ENCODE peak calls at places on chromosome 22, in six cellular contexts. One of them, this sample, is unnamed.
A peak's percentile ranks its signal among the peaks of the same experiment; 100 is the strongest.

GRCh38 chr22:17786435-17787158 is 12.3 kb upstream of the BID start:
- DNase-seq in H1: no peak
- DNase-seq in HepG2: peak; percentile 91
- DNase-seq in K562: peak; percentile 88
- DNase-seq in GM12878: no peak
- DNase-seq in WTC11: peak; percentile 47
- DNase-seq in this sample: peak; percentile 57

GRCh38 chr22:17896552-17896951 is 122.3 kb upstream of the BID start:
- DNase-seq in GM12878: no peak
- DNase-seq in K562: no peak
- DNase-seq in H1: no peak
- DNase-seq in WTC11: peak; percentile 67
- DNase-seq in HepG2: no peak
- DNase-seq in this sample: peak; percentile 85

GRCh38 chr22:20407829-20408228 is 13.9 kb downstream of the ZNF74 start:
- DNase-seq in K562: no peak
- DNase-seq in WTC11: no peak
- DNase-seq in H1: no peak
- DNase-seq in HepG2: no peak
- DNase-seq in GM12878: no peak
- DNase-seq in this sample: no peak

GRCh38 chr22:47615051-47615450 is 852.6 kb downstream of the TBC1D22A start:
- DNase-seq in HepG2: no peak
- DNase-seq in WTC11: no peak
- DNase-seq in K562: no peak
- DNase-seq in GM12878: no peak
- DNase-seq in H1: no peak
- DNase-seq in this sample: no peak

GRCh38 chr22:39012525-39013516 is 1.2 kb upstream of the APOBEC3C start:
- DNase-seq in K562: peak; percentile 64
- DNase-seq in WTC11: no peak
- DNase-seq in HepG2: no peak
- DNase-seq in GM12878: no peak
- DNase-seq in H1: no peak
- DNase-seq in this sample: no peak

GRCh38 chr22:46830841-46831240 is 68.4 kb downstream of the TBC1D22A start:
- DNase-seq in H1: no peak
- DNase-seq in GM12878: no peak
- DNase-seq in K562: no peak
- DNase-seq in WTC11: no peak
- DNase-seq in HepG2: no peak
- DNase-seq in this sample: no peak

GRCh38 chr22:35191412-35191811 is 65.9 kb upstream of the HMGXB4 start:
- DNase-seq in WTC11: no peak
- DNase-seq in K562: no peak
- DNase-seq in HepG2: peak; percentile 23
- DNase-seq in GM12878: no peak
- DNase-seq in H1: no peak
- DNase-seq in this sample: no peak

GRCh38 chr22:32695451-32695891 is 106.0 kb upstream of the TIMP3 start:
- DNase-seq in H1: no peak
- DNase-seq in K562: no peak
- DNase-seq in WTC11: no peak
- DNase-seq in GM12878: no peak
- DNase-seq in HepG2: peak; percentile 87
- DNase-seq in this sample: no peak

GRCh38 chr22:27100789-27101188 is 443.4 kb downstream of the MIAT start:
- DNase-seq in WTC11: peak; percentile 51
- DNase-seq in H1: no peak
- DNase-seq in HepG2: no peak
- DNase-seq in GM12878: no peak
- DNase-seq in K562: no peak
- DNase-seq in this sample: peak; percentile 72

GRCh38 chr22:22764085-22764484 is 119.7 kb downstream of the GGTLC2 start:
- DNase-seq in WTC11: no peak
- DNase-seq in H1: no peak
- DNase-seq in HepG2: no peak
- DNase-seq in GM12878: no peak
- DNase-seq in K562: no peak
- DNase-seq in this sample: no peak

GRCh38 chr22:35489225-35489624 is 51.4 kb upstream of the RASD2 start:
- DNase-seq in HepG2: no peak
- DNase-seq in H1: no peak
- DNase-seq in GM12878: no peak
- DNase-seq in WTC11: no peak
- DNase-seq in K562: no peak
- DNase-seq in this sample: no peak

GRCh38 chr22:26660961-26661578 is 3.7 kb downstream of the MIAT start:
- DNase-seq in HepG2: no peak
- DNase-seq in WTC11: no peak
- DNase-seq in H1: no peak
- DNase-seq in K562: no peak
- DNase-seq in GM12878: no peak
- DNase-seq in this sample: peak; percentile 43

GRCh38 chr22:42777126-42777525 is 56.5 kb upstream of the A4GALT start:
- DNase-seq in K562: no peak
- DNase-seq in GM12878: no peak
- DNase-seq in WTC11: no peak
- DNase-seq in HepG2: no peak
- DNase-seq in H1: no peak
- DNase-seq in this sample: no peak

GRCh38 chr22:28943501-28943879 is 60.1 kb downstream of the ZNRF3 start:
- DNase-seq in H1: no peak
- DNase-seq in HepG2: no peak
- DNase-seq in K562: no peak
- DNase-seq in WTC11: no peak
- DNase-seq in GM12878: no peak
- DNase-seq in this sample: no peak

GRCh38 chr22:31046591-31047226 is 34.4 kb upstream of the SMTN start:
- DNase-seq in K562: peak; percentile 35
- DNase-seq in H1: no peak
- DNase-seq in WTC11: peak; percentile 14
- DNase-seq in HepG2: peak; percentile 45
- DNase-seq in GM12878: no peak
- DNase-seq in this sample: peak; percentile 14

GRCh38 chr22:35742342-35743100 is 24.8 kb downstream of the APOL5 start:
- DNase-seq in K562: peak; percentile 73
- DNase-seq in WTC11: no peak
- DNase-seq in GM12878: no peak
- DNase-seq in H1: no peak
- DNase-seq in HepG2: no peak
- DNase-seq in this sample: no peak

GRCh38 chr22:24588370-24588755 is 4.5 kb downstream of the LRRC75B start:
- DNase-seq in H1: no peak
- DNase-seq in K562: no peak
- DNase-seq in HepG2: no peak
- DNase-seq in WTC11: no peak
- DNase-seq in GM12878: no peak
- DNase-seq in this sample: no peak

GRCh38 chr22:17910561-17911311 is 113.6 kb downstream of the MICAL3 start:
- DNase-seq in H1: no peak
- DNase-seq in HepG2: no peak
- DNase-seq in GM12878: no peak
- DNase-seq in WTC11: peak; percentile 61
- DNase-seq in K562: peak; percentile 38
- DNase-seq in this sample: peak; percentile 68

GRCh38 chr22:26798433-26799065 is 141.2 kb downstream of the MIAT start:
- DNase-seq in WTC11: peak; percentile 32
- DNase-seq in GM12878: no peak
- DNase-seq in H1: no peak
- DNase-seq in HepG2: no peak
- DNase-seq in K562: no peak
- DNase-seq in this sample: peak; percentile 45

GRCh38 chr22:26169312-26170111 is at the start of gene SEZ6L:
- DNase-seq in WTC11: peak; percentile 58
- DNase-seq in K562: no peak
- DNase-seq in HepG2: no peak
- DNase-seq in GM12878: no peak
- DNase-seq in H1: no peak
- DNase-seq in this sample: peak; percentile 79

GRCh38 chr22:35352214-35353111 is 28.4 kb upstream of the HMOX1 start:
- DNase-seq in H1: no peak
- DNase-seq in WTC11: peak; percentile 67
- DNase-seq in HepG2: peak; percentile 45
- DNase-seq in K562: peak; percentile 19
- DNase-seq in GM12878: no peak
- DNase-seq in this sample: peak; percentile 83

GRCh38 chr22:19629720-19630419 is 84.4 kb upstream of the SEPTIN5 start:
- DNase-seq in H1: peak; percentile 60
- DNase-seq in HepG2: peak; percentile 65
- DNase-seq in K562: peak; percentile 100
- DNase-seq in WTC11: peak; percentile 92
- DNase-seq in GM12878: no peak
- DNase-seq in this sample: peak; percentile 93

GRCh38 chr22:45006873-45007246 is 2.9 kb downstream of the PHF21B start:
- DNase-seq in HepG2: no peak
- DNase-seq in GM12878: no peak
- DNase-seq in K562: peak; percentile 11
- DNase-seq in WTC11: peak; percentile 78
- DNase-seq in H1: no peak
- DNase-seq in this sample: peak; percentile 88

GRCh38 chr22:36922097-36922608 is 8.7 kb downstream of the CSF2RB start:
- DNase-seq in GM12878: no peak
- DNase-seq in K562: no peak
- DNase-seq in H1: no peak
- DNase-seq in HepG2: no peak
- DNase-seq in WTC11: no peak
- DNase-seq in this sample: peak; percentile 52

GRCh38 chr22:36923458-36923784 is 10.0 kb downstream of the CSF2RB start:
- DNase-seq in HepG2: no peak
- DNase-seq in H1: no peak
- DNase-seq in GM12878: no peak
- DNase-seq in K562: no peak
- DNase-seq in WTC11: no peak
- DNase-seq in this sample: no peak

GRCh38 chr22:36924151-36924698 is 10.8 kb downstream of the CSF2RB start:
- DNase-seq in GM12878: no peak
- DNase-seq in HepG2: no peak
- DNase-seq in K562: no peak
- DNase-seq in H1: no peak
- DNase-seq in WTC11: no peak
- DNase-seq in this sample: no peak

GRCh38 chr22:36922752-36923457 is 9.5 kb downstream of the CSF2RB start:
- DNase-seq in H1: no peak
- DNase-seq in HepG2: no peak
- DNase-seq in GM12878: no peak
- DNase-seq in K562: no peak
- DNase-seq in WTC11: no peak
- DNase-seq in this sample: no peak

DNA sequence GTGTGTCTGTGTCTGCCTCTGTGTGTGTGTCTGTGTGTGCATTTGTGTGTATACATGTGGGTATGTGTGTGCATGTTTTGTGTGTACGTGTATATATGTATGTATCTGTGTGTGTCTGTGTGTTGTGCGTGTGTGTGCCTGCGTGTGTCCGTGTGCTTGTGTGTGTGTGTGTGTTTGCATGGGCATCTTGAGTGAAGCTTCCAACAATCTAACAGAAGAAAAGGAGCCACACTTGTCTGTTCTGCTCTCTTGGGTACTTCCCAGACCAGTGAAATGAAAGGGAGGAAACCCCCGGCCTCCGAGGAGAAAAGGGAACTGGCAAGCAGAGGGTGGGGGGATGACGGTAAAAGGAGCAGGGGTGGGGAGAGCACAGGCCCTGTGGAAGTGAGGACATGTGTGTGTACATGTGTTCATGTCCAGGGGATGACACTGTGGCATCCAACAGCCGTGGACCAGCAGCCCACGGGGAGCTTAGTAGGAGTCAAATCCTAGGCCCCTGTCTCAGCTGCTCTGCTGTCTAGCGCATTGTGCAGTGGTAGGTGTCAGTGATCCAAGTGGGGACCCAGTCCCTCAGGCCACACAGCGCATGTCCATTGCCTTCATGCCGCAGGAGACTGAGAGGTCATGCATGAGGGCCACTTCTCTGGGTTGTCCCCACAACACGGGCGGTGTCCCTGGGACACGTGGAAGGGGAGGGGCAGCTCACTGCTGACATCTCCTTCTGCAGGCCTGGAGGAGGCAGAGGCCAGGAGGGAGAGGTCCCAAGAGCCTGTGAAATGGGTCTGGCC is 8.1 kb downstream of the CSF2RB start:
- DNase-seq in K562: no peak
- DNase-seq in HepG2: no peak
- DNase-seq in H1: no peak
- DNase-seq in GM12878: peak; percentile 69
- DNase-seq in WTC11: no peak
- DNase-seq in this sample: no peak
- TF ChIP-seq CREB1 in K562: no peak
- TF ChIP-seq CREB1 in HepG2: no peak
- TF ChIP-seq CREB1 in H1: no peak
- TF ChIP-seq CREB1 in GM12878: no peak
- TF ChIP-seq CREB1 in WTC11: no peak
- TF ChIP-seq CREB1 in this sample: no peak

GRCh38 chr22:49574861-49575702 is 252.6 kb downstream of the BRD1 start:
- DNase-seq in GM12878: no peak
- DNase-seq in K562: no peak
- DNase-seq in WTC11: no peak
- DNase-seq in HepG2: no peak
- DNase-seq in H1: no peak
- DNase-seq in this sample: no peak

GRCh38 chr22:49577168-49578060 is 250.3 kb downstream of the BRD1 start:
- DNase-seq in HepG2: no peak
- DNase-seq in K562: no peak
- DNase-seq in H1: no peak
- DNase-seq in WTC11: no peak
- DNase-seq in GM12878: no peak
- DNase-seq in this sample: no peak

GRCh38 chr22:49574205-49574604 is 253.5 kb downstream of the BRD1 start:
- DNase-seq in H1: no peak
- DNase-seq in WTC11: no peak
- DNase-seq in GM12878: no peak
- DNase-seq in HepG2: no peak
- DNase-seq in K562: no peak
- DNase-seq in this sample: no peak

GRCh38 chr22:49575703-49576081 is 252.0 kb downstream of the BRD1 start:
- DNase-seq in K562: no peak
- DNase-seq in WTC11: no peak
- DNase-seq in GM12878: no peak
- DNase-seq in HepG2: no peak
- DNase-seq in H1: no peak
- DNase-seq in this sample: no peak

GRCh38 chr22:49576241-49577141 is 251.2 kb downstream of the BRD1 start:
- DNase-seq in K562: no peak
- DNase-seq in WTC11: no peak
- DNase-seq in H1: no peak
- DNase-seq in HepG2: no peak
- DNase-seq in GM12878: no peak
- DNase-seq in this sample: no peak
- TF ChIP-seq CREB1 in K562: no peak
- TF ChIP-seq CREB1 in WTC11: no peak
- TF ChIP-seq CREB1 in H1: no peak
- TF ChIP-seq CREB1 in HepG2: no peak
- TF ChIP-seq CREB1 in GM12878: no peak
- TF ChIP-seq CREB1 in this sample: no peak

GRCh38 chr22:41544671-41545476 is 604 bp upstream of the POLR3H start:
- DNase-seq in WTC11: no peak
- DNase-seq in K562: no peak
- DNase-seq in GM12878: no peak
- DNase-seq in H1: no peak
- DNase-seq in HepG2: no peak
- DNase-seq in this sample: no peak
- TF ChIP-seq CREB1 in WTC11: no peak
- TF ChIP-seq CREB1 in K562: no peak
- TF ChIP-seq CREB1 in GM12878: no peak
- TF ChIP-seq CREB1 in H1: no peak
- TF ChIP-seq CREB1 in HepG2: no peak
- TF ChIP-seq CREB1 in this sample: no peak

GRCh38 chr22:40043086-40043485 is 48.3 kb downstream of the FAM83F start:
- DNase-seq in HepG2: no peak
- DNase-seq in WTC11: no peak
- DNase-seq in K562: no peak
- DNase-seq in GM12878: no peak
- DNase-seq in H1: no peak
- DNase-seq in this sample: no peak
- TF ChIP-seq CREB1 in HepG2: no peak
- TF ChIP-seq CREB1 in WTC11: no peak
- TF ChIP-seq CREB1 in K562: no peak
- TF ChIP-seq CREB1 in GM12878: no peak
- TF ChIP-seq CREB1 in H1: no peak
- TF ChIP-seq CREB1 in this sample: no peak

This sample was measured in GM23338.